ENCODE peak calls at places on chromosomes 2 and 18, in seven cellular contexts. One of them, this sample, is unnamed.

GRCh38 chr2:59909147-59909546 is 644.3 kb downstream of the BCL11A start:
- DNase-seq in heart left ventricle: no peak
- DNase-seq in transverse colon: no peak
- DNase-seq in adrenal gland: no peak
- DNase-seq in IMR-90: no peak
- DNase-seq in right lobe of liver: no peak
- DNase-seq in uterus: no peak
- DNase-seq in this sample: no peak

GRCh38 chr2:102708847-102709559 is 52.8 kb upstream of the TMEM182 start:
- DNase-seq in heart left ventricle: no peak
- DNase-seq in transverse colon: no peak
- DNase-seq in adrenal gland: no peak
- DNase-seq in IMR-90: peak; percentile 65
- DNase-seq in right lobe of liver: no peak
- DNase-seq in uterus: no peak
- DNase-seq in this sample: no peak

GRCh38 chr18:677951-678363 is 20.5 kb downstream of the TYMS start:
- DNase-seq in heart left ventricle: no peak
- DNase-seq in transverse colon: no peak
- DNase-seq in adrenal gland: peak; percentile 70
- DNase-seq in IMR-90: no peak
- DNase-seq in right lobe of liver: no peak
- DNase-seq in uterus: no peak
- DNase-seq in this sample: no peak

GRCh38 chr2:162403884-162404283 is 60.0 kb downstream of the GCA start:
- DNase-seq in heart left ventricle: no peak
- DNase-seq in transverse colon: no peak
- DNase-seq in adrenal gland: peak; percentile 32
- DNase-seq in IMR-90: peak; percentile 17
- DNase-seq in right lobe of liver: no peak
- DNase-seq in uterus: no peak
- DNase-seq in this sample: no peak

GRCh38 chr18:24273596-24273995 is 124.0 kb downstream of the OSBPL1A start:
- DNase-seq in heart left ventricle: no peak
- DNase-seq in transverse colon: peak; percentile 19
- DNase-seq in adrenal gland: peak; percentile 61
- DNase-seq in IMR-90: peak; percentile 44
- DNase-seq in right lobe of liver: no peak
- DNase-seq in uterus: no peak
- DNase-seq in this sample: no peak

GRCh38 chr2:205684871-205685313 is 2.6 kb downstream of the NRP2 start:
- DNase-seq in heart left ventricle: no peak
- DNase-seq in transverse colon: no peak
- DNase-seq in adrenal gland: peak; percentile 57
- DNase-seq in IMR-90: peak; percentile 60
- DNase-seq in right lobe of liver: no peak
- DNase-seq in uterus: peak; percentile 52
- DNase-seq in this sample: no peak

GRCh38 chr2:207561386-207562080 is 31.8 kb downstream of the CREB1 start:
- DNase-seq in heart left ventricle: no peak
- DNase-seq in transverse colon: no peak
- DNase-seq in adrenal gland: no peak
- DNase-seq in IMR-90: peak; percentile 43
- DNase-seq in right lobe of liver: no peak
- DNase-seq in uterus: no peak
- DNase-seq in this sample: no peak

GRCh38 chr2:11507517-11507916 is 26.3 kb upstream of the GREB1 start:
- DNase-seq in heart left ventricle: no peak
- DNase-seq in transverse colon: no peak
- DNase-seq in adrenal gland: no peak
- DNase-seq in IMR-90: no peak
- DNase-seq in right lobe of liver: no peak
- DNase-seq in uterus: no peak
- DNase-seq in this sample: no peak

GRCh38 chr2:126886201-126886905 is 12.3 kb upstream of the TEX51 start:
- DNase-seq in heart left ventricle: peak; percentile 43
- DNase-seq in transverse colon: peak; percentile 70
- DNase-seq in adrenal gland: peak; percentile 64
- DNase-seq in IMR-90: peak; percentile 22
- DNase-seq in right lobe of liver: peak; percentile 55
- DNase-seq in uterus: peak; percentile 81
- DNase-seq in this sample: peak; percentile 68

GRCh38 chr2:239160226-239161143 is 240.3 kb downstream of the HDAC4 start:
- DNase-seq in heart left ventricle: no peak
- DNase-seq in transverse colon: peak; percentile 1
- DNase-seq in adrenal gland: no peak
- DNase-seq in IMR-90: peak; percentile 13
- DNase-seq in right lobe of liver: peak; percentile 9
- DNase-seq in uterus: peak; percentile 8
- DNase-seq in this sample: peak; percentile 36

GRCh38 chr2:109460553-109461324 is 153.0 kb downstream of the SEPTIN10 start:
- DNase-seq in heart left ventricle: no peak
- DNase-seq in transverse colon: no peak
- DNase-seq in adrenal gland: no peak
- DNase-seq in IMR-90: no peak
- DNase-seq in right lobe of liver: no peak
- DNase-seq in uterus: peak; percentile 1
- DNase-seq in this sample: peak; percentile 26

GRCh38 chr18:57134564-57135211 is 12.2 kb upstream of the BOD1L2 start:
- DNase-seq in heart left ventricle: no peak
- DNase-seq in transverse colon: no peak
- DNase-seq in adrenal gland: no peak
- DNase-seq in IMR-90: peak; percentile 4
- DNase-seq in right lobe of liver: no peak
- DNase-seq in uterus: no peak
- DNase-seq in this sample: no peak

GRCh38 chr2:216235462-216235861 is 126.3 kb downstream of the XRCC5 start:
- DNase-seq in heart left ventricle: no peak
- DNase-seq in transverse colon: no peak
- DNase-seq in adrenal gland: no peak
- DNase-seq in IMR-90: no peak
- DNase-seq in right lobe of liver: no peak
- DNase-seq in uterus: no peak
- DNase-seq in this sample: no peak

GRCh38 chr2:197179744-197180498 is 130.7 kb downstream of the ANKRD44 start:
- DNase-seq in heart left ventricle: peak; percentile 45
- DNase-seq in transverse colon: no peak
- DNase-seq in adrenal gland: peak; percentile 71
- DNase-seq in IMR-90: peak; percentile 92
- DNase-seq in right lobe of liver: peak; percentile 76
- DNase-seq in uterus: peak; percentile 60
- DNase-seq in this sample: no peak

GRCh38 chr2:14631676-14632075 is 841 bp upstream of the LRATD1 start:
- DNase-seq in heart left ventricle: no peak
- DNase-seq in transverse colon: no peak
- DNase-seq in adrenal gland: no peak
- DNase-seq in IMR-90: no peak
- DNase-seq in right lobe of liver: no peak
- DNase-seq in uterus: no peak
- DNase-seq in this sample: no peak

GRCh38 chr2:168541887-168542286 is 85.8 kb downstream of the CERS6 start:
- DNase-seq in heart left ventricle: no peak
- DNase-seq in transverse colon: no peak
- DNase-seq in adrenal gland: no peak
- DNase-seq in IMR-90: no peak
- DNase-seq in right lobe of liver: no peak
- DNase-seq in uterus: no peak
- DNase-seq in this sample: no peak

GRCh38 chr2:479505-480161 is 191.7 kb upstream of the ALKAL2 start:
- DNase-seq in heart left ventricle: no peak
- DNase-seq in transverse colon: no peak
- DNase-seq in adrenal gland: no peak
- DNase-seq in IMR-90: no peak
- DNase-seq in right lobe of liver: no peak
- DNase-seq in uterus: no peak
- DNase-seq in this sample: no peak

GRCh38 chr2:196113061-196113974 is 44.7 kb upstream of the DNAH7 start:
- DNase-seq in heart left ventricle: no peak
- DNase-seq in transverse colon: no peak
- DNase-seq in adrenal gland: no peak
- DNase-seq in IMR-90: peak; percentile 84
- DNase-seq in right lobe of liver: no peak
- DNase-seq in uterus: no peak
- DNase-seq in this sample: no peak

GRCh38 chr2:171319164-171319810 is 114.5 kb downstream of the METTL8 start:
- DNase-seq in heart left ventricle: no peak
- DNase-seq in transverse colon: no peak
- DNase-seq in adrenal gland: no peak
- DNase-seq in IMR-90: peak; percentile 68
- DNase-seq in right lobe of liver: no peak
- DNase-seq in uterus: no peak
- DNase-seq in this sample: peak; percentile 45

GRCh38 chr2:128371248-128371630 is 52.6 kb upstream of the HS6ST1 start:
- DNase-seq in heart left ventricle: no peak
- DNase-seq in transverse colon: no peak
- DNase-seq in adrenal gland: no peak
- DNase-seq in IMR-90: no peak
- DNase-seq in right lobe of liver: peak; percentile 8
- DNase-seq in uterus: no peak
- DNase-seq in this sample: no peak

GRCh38 chr2:135457279-135457678 is 73.7 kb downstream of the ZRANB3 start:
- DNase-seq in heart left ventricle: no peak
- DNase-seq in transverse colon: no peak
- DNase-seq in adrenal gland: no peak
- DNase-seq in IMR-90: no peak
- DNase-seq in right lobe of liver: no peak
- DNase-seq in uterus: no peak
- DNase-seq in this sample: no peak

GRCh38 chr2:233023761-233024410 is 8.6 kb upstream of the NEU2 start:
- DNase-seq in heart left ventricle: no peak
- DNase-seq in transverse colon: no peak
- DNase-seq in adrenal gland: no peak
- DNase-seq in IMR-90: no peak
- DNase-seq in right lobe of liver: no peak
- DNase-seq in uterus: no peak
- DNase-seq in this sample: no peak

GRCh38 chr2:233026211-233026813 is 6.2 kb upstream of the NEU2 start:
- DNase-seq in heart left ventricle: no peak
- DNase-seq in transverse colon: no peak
- DNase-seq in adrenal gland: no peak
- DNase-seq in IMR-90: peak; percentile 50
- DNase-seq in right lobe of liver: no peak
- DNase-seq in uterus: no peak
- DNase-seq in this sample: no peak

GRCh38 chr2:233022561-233022960 is 9.5 kb upstream of the NGEF start:
- DNase-seq in heart left ventricle: no peak
- DNase-seq in transverse colon: no peak
- DNase-seq in adrenal gland: no peak
- DNase-seq in IMR-90: no peak
- DNase-seq in right lobe of liver: no peak
- DNase-seq in uterus: no peak
- DNase-seq in this sample: no peak

GRCh38 chr2:233023007-233023760 is 9.3 kb upstream of the NEU2 start:
- DNase-seq in heart left ventricle: no peak
- DNase-seq in transverse colon: no peak
- DNase-seq in adrenal gland: no peak
- DNase-seq in IMR-90: no peak
- DNase-seq in right lobe of liver: no peak
- DNase-seq in uterus: no peak
- DNase-seq in this sample: no peak

DNA sequence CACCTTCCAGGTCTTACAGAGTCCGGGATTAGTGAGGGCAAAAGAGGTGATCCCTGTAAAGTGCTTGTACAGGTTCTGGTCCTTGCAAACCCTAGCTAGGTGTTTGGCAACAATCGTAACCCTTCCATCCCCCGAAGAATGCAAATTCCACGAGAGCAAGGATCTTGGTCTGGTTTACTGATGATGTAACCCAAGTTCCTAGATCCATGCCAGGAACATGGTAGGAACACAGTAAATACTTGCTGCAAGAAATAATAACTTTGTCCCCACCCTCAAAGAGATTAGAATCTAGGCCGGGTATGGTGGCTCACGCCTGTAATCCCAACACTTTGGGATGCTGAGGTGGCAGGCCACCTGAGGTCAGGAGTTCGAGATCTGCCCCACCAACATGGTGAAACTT is 6.8 kb upstream of the NEU2 start:
- DNase-seq in heart left ventricle: no peak
- DNase-seq in transverse colon: no peak
- DNase-seq in adrenal gland: no peak
- DNase-seq in IMR-90: no peak
- DNase-seq in right lobe of liver: no peak
- DNase-seq in uterus: no peak
- DNase-seq in this sample: no peak
- H3K27ac ChIP-seq in heart left ventricle: no peak overlapping the region
- H3K27ac ChIP-seq in transverse colon: no peak overlapping the region
- H3K27ac ChIP-seq in adrenal gland: no peak overlapping the region
- H3K27ac ChIP-seq in IMR-90: no peak overlapping the region
- H3K27ac ChIP-seq in right lobe of liver: no peak overlapping the region
- H3K27ac ChIP-seq in uterus: no peak overlapping the region
- H3K27ac ChIP-seq in this sample: no peak overlapping the region

DNA sequence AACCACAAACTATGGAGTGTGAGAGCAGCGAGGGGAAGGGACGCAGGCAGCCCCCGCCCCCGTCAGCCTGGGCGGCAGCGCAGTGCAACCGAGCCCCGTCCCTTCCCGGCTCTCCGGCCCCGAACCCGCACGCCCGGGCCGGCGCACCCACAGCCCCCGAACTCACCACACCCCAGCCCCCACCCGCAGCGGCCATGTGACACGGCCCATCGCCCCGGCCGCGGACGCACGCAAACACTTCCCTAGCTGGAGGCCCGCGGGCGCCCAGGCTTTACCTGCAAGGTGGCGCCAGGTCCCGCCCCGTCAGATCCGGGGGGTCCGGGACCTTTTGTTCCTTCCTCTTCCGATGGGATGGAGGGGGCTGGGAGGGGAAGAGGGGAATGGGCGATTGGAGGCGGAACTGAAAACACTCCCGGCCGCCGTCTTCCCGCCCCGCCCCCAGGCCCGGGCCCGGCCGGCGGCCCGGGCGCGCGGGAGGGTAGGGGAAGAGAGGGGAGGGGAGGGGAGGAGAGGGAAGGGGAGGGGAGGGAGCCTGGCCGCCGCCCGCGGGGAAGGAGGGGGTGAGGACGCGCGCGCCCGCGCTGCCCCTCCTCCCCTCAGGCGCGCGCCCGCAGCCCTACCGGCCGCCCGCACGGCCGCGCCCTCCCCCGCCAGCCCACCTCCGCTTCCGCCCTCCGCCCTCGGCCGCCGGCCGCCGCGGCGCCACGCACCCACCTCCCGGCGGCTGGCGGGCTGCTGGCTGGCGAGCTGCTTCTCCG is at the start of gene SMAD2:
- DNase-seq in heart left ventricle: peak; percentile 88
- DNase-seq in transverse colon: peak; percentile 88
- DNase-seq in adrenal gland: peak; percentile 88
- DNase-seq in IMR-90: peak; percentile 35
- DNase-seq in right lobe of liver: peak; percentile 91
- DNase-seq in uterus: peak; percentile 74
- DNase-seq in this sample: peak; percentile 90
- TF ChIP-seq POLR2A in heart left ventricle: no peak
- TF ChIP-seq POLR2A in transverse colon: peak; percentile 64
- TF ChIP-seq POLR2A in adrenal gland: peak; percentile 36
- TF ChIP-seq POLR2A in IMR-90: no peak
- TF ChIP-seq POLR2A in right lobe of liver: peak; percentile 16
- TF ChIP-seq POLR2A in uterus: no peak
- TF ChIP-seq POLR2A in this sample: peak; percentile 46

GRCh38 chr2:214960677-214961076 is 151.2 kb upstream of the BARD1 start:
- DNase-seq in heart left ventricle: no peak
- DNase-seq in transverse colon: no peak
- DNase-seq in adrenal gland: no peak
- DNase-seq in IMR-90: peak; percentile 1
- DNase-seq in right lobe of liver: no peak
- DNase-seq in uterus: no peak
- DNase-seq in this sample: no peak
- TF ChIP-seq CTCF in heart left ventricle: no peak
- TF ChIP-seq CTCF in transverse colon: no peak
- TF ChIP-seq CTCF in adrenal gland: no peak
- TF ChIP-seq CTCF in IMR-90: peak; percentile 28
- TF ChIP-seq CTCF in right lobe of liver: peak; percentile 19
- TF ChIP-seq CTCF in uterus: no peak
- TF ChIP-seq CTCF in this sample: no peak

GRCh38 chr2:203649176-203649814 is 57.1 kb upstream of the CD28 start:
- DNase-seq in heart left ventricle: no peak
- DNase-seq in transverse colon: no peak
- DNase-seq in adrenal gland: no peak
- DNase-seq in IMR-90: no peak
- DNase-seq in right lobe of liver: no peak
- DNase-seq in uterus: no peak
- DNase-seq in this sample: no peak
- H3K27ac ChIP-seq in heart left ventricle: peak overlapping the region; percentile 42
- H3K27ac ChIP-seq in transverse colon: peak overlapping the region; percentile 86
- H3K27ac ChIP-seq in adrenal gland: peak overlapping the region; percentile 16
- H3K27ac ChIP-seq in IMR-90: no peak overlapping the region
- H3K27ac ChIP-seq in right lobe of liver: peak overlapping the region; percentile 84
- H3K27ac ChIP-seq in uterus: peak overlapping the region; percentile 68
- H3K27ac ChIP-seq in this sample: peak overlapping the region; percentile 88